ENCODE peak calls at places on chromosomes 11 and 22, in eight cellular contexts. K is KG1; U is activated naive CD4-positive, alpha-beta T cell; W is activated T-cell treated with anti-CD3 and anti-CD28 coated beads for 1 hour; N is trophoblast cell; Y is progenitor cell of endocrine pancreas; J is BJ; L is NCI-H2171 treated with DMSO at 0.1 percent for 48 hours. V is an unnamed sample.

GRCh38 chr11:111120691-111121090 is 124.8 kb upstream of the POU2AF2 start:
- DNase-seq in Y (no peak), L (no peak), N (no peak), W (no peak), U (no peak), J (no peak), K (no peak), V (no peak)

GRCh38 chr11:58744988-58745704 is 13.4 kb upstream of the GLYAT start:
- DNase-seq in U (no peak), L (no peak), W (no peak), N (no peak), K (no peak), J (no peak), Y (no peak), V (no peak)

GRCh38 chr11:46050652-46051051 is 70.6 kb downstream of the PHF21A start:
- DNase-seq in N (no peak), U (no peak), L (peak), K (no peak), J (no peak), W (no peak), Y (no peak), V (no peak)

GRCh38 chr11:16402654-16403447 is 46.5 kb upstream of the SOX6 start:
- DNase-seq in J (no peak), N (no peak), Y (no peak), L (no peak), W (no peak), U (no peak), K (no peak), V (no peak)

GRCh38 chr22:38317237-38317994 is at the start of gene CSNK1E:
- DNase-seq in Y (peak), L (peak), J (no peak), U (peak), W (peak), K (peak), N (peak), V (peak)

GRCh38 chr22:42169055-42169469 is 38.5 kb upstream of the CYP2D6 start:
- DNase-seq in J (no peak), W (peak), K (peak), N (peak), U (peak), L (peak), Y (peak), V (peak)

GRCh38 chr22:45318558-45319318 is 9.0 kb downstream of the FAM118A start:
- DNase-seq in Y (no peak), J (no peak), W (peak), L (peak), N (no peak), U (peak), K (no peak), V (no peak)

GRCh38 chr11:116505466-116506247 is 267.1 kb downstream of the BUD13 start:
- DNase-seq in K (no peak), L (peak), W (no peak), J (no peak), Y (no peak), N (no peak), U (no peak), V (no peak)

GRCh38 chr22:24772493-24773220 is 1.9 kb downstream of the PIWIL3 start:
- DNase-seq in U (no peak), N (no peak), Y (peak), K (no peak), J (no peak), W (no peak), L (peak), V (no peak)

GRCh38 chr11:69640995-69641581 is at the start of gene CCND1:
- DNase-seq in L (peak), J (peak), W (no peak), K (peak), U (no peak), N (peak), Y (peak), V (no peak)

GRCh38 chr22:31948002-31948401 is 3.7 kb downstream of the YWHAH start:
- DNase-seq in J (no peak), L (no peak), N (no peak), W (no peak), U (no peak), K (no peak), Y (no peak), V (no peak)

GRCh38 chr22:39350803-39351688 is 1.3 kb downstream of the SYNGR1 start:
- DNase-seq in L (peak), W (no peak), U (no peak), Y (no peak), J (no peak), N (no peak), K (no peak), V (no peak)

GRCh38 chr11:18865951-18866350 is 73.3 kb downstream of the MRGPRX1 start:
- DNase-seq in J (no peak), W (no peak), N (no peak), U (no peak), Y (no peak), L (no peak), K (no peak), V (no peak)

GRCh38 chr11:19244084-19244483 is 3.3 kb upstream of the E2F8 start:
- DNase-seq in J (no peak), K (no peak), L (no peak), N (peak), U (no peak), W (no peak), Y (no peak), V (no peak)

GRCh38 chr11:89168396-89168795 is 9.3 kb upstream of the TYR start:
- DNase-seq in L (no peak), Y (no peak), K (no peak), J (no peak), N (no peak), U (no peak), W (no peak), V (no peak)

GRCh38 chr22:42626951-42627625 is 12.4 kb upstream of the POLDIP3 start:
- DNase-seq in L (no peak), Y (no peak), K (no peak), N (no peak), U (no peak), W (no peak), J (no peak), V (no peak)

GRCh38 chr11:122210378-122210995 is 94.5 kb upstream of the BLID start:
- DNase-seq in U (no peak), N (no peak), J (no peak), K (no peak), W (no peak), Y (no peak), L (no peak), V (no peak)

GRCh38 chr11:73340164-73340563 is 32.1 kb downstream of the ARHGEF17 start:
- DNase-seq in W (no peak), K (no peak), J (no peak), L (no peak), Y (no peak), U (no peak), N (no peak), V (no peak)

GRCh38 chr22:26134654-26135330 is 34.5 kb upstream of the SEZ6L start:
- DNase-seq in Y (no peak), W (no peak), J (no peak), N (no peak), K (no peak), L (no peak), U (no peak), V (no peak)

GRCh38 chr11:20042717-20043392 is 117.4 kb downstream of the DBX1 start:
- DNase-seq in N (no peak), L (no peak), K (no peak), U (no peak), J (no peak), W (no peak), Y (no peak), V (no peak)

GRCh38 chr11:61963282-61964057 is 4.0 kb downstream of the FTH1 start:
- DNase-seq in L (no peak), U (no peak), K (peak), N (peak), J (no peak), Y (no peak), W (no peak), V (no peak)

GRCh38 chr11:316031-316701 is 2.3 kb downstream of the IFITM1 start:
- DNase-seq in J (no peak), Y (no peak), W (no peak), K (no peak), L (no peak), N (no peak), U (no peak), V (no peak)

GRCh38 chr11:67356867-67357561 is 3.7 kb upstream of the POLD4 start:
- DNase-seq in K (peak), L (peak), N (peak), W (peak), U (peak), J (no peak), Y (peak), V (no peak)

GRCh38 chr11:13760115-13760514 is 91.6 kb downstream of the FAR1 start:
- DNase-seq in Y (no peak), K (no peak), L (no peak), U (no peak), J (no peak), N (no peak), W (no peak), V (no peak)

GRCh38 chr11:9263840-9264380 is 1.2 kb downstream of the DENND5A start:
- DNase-seq in W (no peak), J (no peak), K (no peak), Y (no peak), N (peak), U (no peak), L (no peak), V (peak)

GRCh38 chr11:36385121-36385530 is 89.0 kb downstream of the PRR5L start:
- DNase-seq in Y (no peak), K (no peak), L (peak), J (no peak), N (no peak), W (no peak), U (no peak), V (no peak)

GRCh38 chr22:42945736-42946135 is 69.2 kb downstream of the PACSIN2 start:
- DNase-seq in K (no peak), U (no peak), N (peak), J (no peak), W (no peak), Y (no peak), L (no peak), V (no peak)